ENCODE peak calls at places on chromosomes 7 and 10, in five cellular contexts. C is T-helper 17 cell, Y is H4, B is HuH-7.5, I is IMR-90. T is an unnamed sample.

GRCh38 chr7:515628-516027 is 4.0 kb downstream of the PDGFA start:
- DNase-seq in C (no peak), Y (no peak), B (no peak), I (no peak), T (no peak)

GRCh38 chr10:10915215-10915614 is 102.5 kb upstream of the CELF2 start:
- DNase-seq in C (no peak), Y (no peak), B (no peak), I (no peak), T (no peak)

GRCh38 chr7:66054063-66054462 is 21.6 kb upstream of the ASL start:
- DNase-seq in C (no peak), Y (no peak), B (no peak), I (no peak), T (no peak)

GRCh38 chr10:102310356-102311024 is 65.2 kb downstream of the GBF1 start:
- DNase-seq in C (no peak), Y (no peak), B (no peak), I (peak), T (no peak)

GRCh38 chr10:95845411-95845810 is 62.4 kb upstream of the CC2D2B start:
- DNase-seq in C (no peak), Y (no peak), B (no peak), I (no peak), T (no peak)

GRCh38 chr10:22252801-22253577 is 35.2 kb upstream of the EBLN1 start:
- DNase-seq in C (peak), Y (no peak), B (no peak), I (no peak), T (peak)

GRCh38 chr10:324593-324992 is 189.3 kb downstream of the ZMYND11 start:
- DNase-seq in C (no peak), Y (no peak), B (no peak), I (no peak), T (no peak)

GRCh38 chr10:43046288-43046991 is 30.4 kb upstream of the RET start:
- DNase-seq in C (peak), Y (no peak), B (no peak), I (no peak), T (no peak)

T was measured in GM12891.